ENCODE peak calls at places on chromosomes 11 and 22, in four cellular contexts. One of them, this sample, is unnamed.

GRCh38 chr11:68685656-68686380 is 1.5 kb downstream of the GAL start:
- DNase-seq in NCI-H1436: no peak
- DNase-seq in substantia nigra: no peak
- DNase-seq in activated T-cell treated with anti-CD3 and anti-CD28 coated beads, Interleukin-2, amount 50 U/mL, for 1 hour: no peak
- DNase-seq in this sample: no peak

GRCh38 chr22:23678133-23678532 is 12.7 kb upstream of the RGL4 start:
- DNase-seq in substantia nigra: no peak
- DNase-seq in activated T-cell treated with anti-CD3 and anti-CD28 coated beads, Interleukin-2, amount 50 U/mL, for 1 hour: no peak
- DNase-seq in NCI-H1436: no peak
- DNase-seq in this sample: no peak

GRCh38 chr11:66044757-66045156 is 4.2 kb downstream of the GAL3ST3 start:
- DNase-seq in activated T-cell treated with anti-CD3 and anti-CD28 coated beads, Interleukin-2, amount 50 U/mL, for 1 hour: no peak
- DNase-seq in NCI-H1436: no peak
- DNase-seq in substantia nigra: no peak
- DNase-seq in this sample: no peak

GRCh38 chr11:17867346-17867745 is 132.8 kb downstream of the KCNC1 start:
- DNase-seq in activated T-cell treated with anti-CD3 and anti-CD28 coated beads, Interleukin-2, amount 50 U/mL, for 1 hour: no peak
- DNase-seq in substantia nigra: no peak
- DNase-seq in NCI-H1436: no peak
- DNase-seq in this sample: no peak

GRCh38 chr22:47370448-47371262 is 608.2 kb downstream of the TBC1D22A start:
- DNase-seq in substantia nigra: no peak
- DNase-seq in NCI-H1436: no peak
- DNase-seq in activated T-cell treated with anti-CD3 and anti-CD28 coated beads, Interleukin-2, amount 50 U/mL, for 1 hour: peak
- DNase-seq in this sample: no peak

GRCh38 chr11:13594045-13594444 is 74.4 kb upstream of the FAR1 start:
- DNase-seq in substantia nigra: no peak
- DNase-seq in NCI-H1436: no peak
- DNase-seq in activated T-cell treated with anti-CD3 and anti-CD28 coated beads, Interleukin-2, amount 50 U/mL, for 1 hour: no peak
- DNase-seq in this sample: no peak

GRCh38 chr11:2375341-2375853 is 1.7 kb upstream of the CD81 start:
- DNase-seq in NCI-H1436: no peak
- DNase-seq in activated T-cell treated with anti-CD3 and anti-CD28 coated beads, Interleukin-2, amount 50 U/mL, for 1 hour: no peak
- DNase-seq in substantia nigra: no peak
- DNase-seq in this sample: no peak

GRCh38 chr11:3115321-3115720 is 49.8 kb downstream of the OSBPL5 start:
- DNase-seq in NCI-H1436: no peak
- DNase-seq in activated T-cell treated with anti-CD3 and anti-CD28 coated beads, Interleukin-2, amount 50 U/mL, for 1 hour: no peak
- DNase-seq in substantia nigra: no peak
- DNase-seq in this sample: no peak

GRCh38 chr11:114181195-114181594 is 115.0 kb upstream of the NNMT start:
- DNase-seq in NCI-H1436: no peak
- DNase-seq in substantia nigra: no peak
- DNase-seq in activated T-cell treated with anti-CD3 and anti-CD28 coated beads, Interleukin-2, amount 50 U/mL, for 1 hour: no peak
- DNase-seq in this sample: no peak

GRCh38 chr22:37566329-37566837 is 6.1 kb downstream of the CDC42EP1 start:
- DNase-seq in activated T-cell treated with anti-CD3 and anti-CD28 coated beads, Interleukin-2, amount 50 U/mL, for 1 hour: peak
- DNase-seq in NCI-H1436: no peak
- DNase-seq in substantia nigra: no peak
- DNase-seq in this sample: no peak

GRCh38 chr11:23403210-23404185 is 543.2 kb upstream of the CCDC179 start:
- DNase-seq in substantia nigra: no peak
- DNase-seq in activated T-cell treated with anti-CD3 and anti-CD28 coated beads, Interleukin-2, amount 50 U/mL, for 1 hour: no peak
- DNase-seq in NCI-H1436: no peak
- DNase-seq in this sample: no peak

GRCh38 chr11:122344281-122344680 is 228.3 kb upstream of the BLID start:
- DNase-seq in NCI-H1436: no peak
- DNase-seq in substantia nigra: no peak
- DNase-seq in activated T-cell treated with anti-CD3 and anti-CD28 coated beads, Interleukin-2, amount 50 U/mL, for 1 hour: no peak
- DNase-seq in this sample: no peak

GRCh38 chr22:22547692-22548348 is 11.2 kb downstream of the PRAME start:
- DNase-seq in activated T-cell treated with anti-CD3 and anti-CD28 coated beads, Interleukin-2, amount 50 U/mL, for 1 hour: no peak
- DNase-seq in substantia nigra: no peak
- DNase-seq in NCI-H1436: no peak
- DNase-seq in this sample: no peak

GRCh38 chr22:20116951-20117645 is at the start of gene TRMT2A:
- DNase-seq in substantia nigra: peak
- DNase-seq in NCI-H1436: peak
- DNase-seq in activated T-cell treated with anti-CD3 and anti-CD28 coated beads, Interleukin-2, amount 50 U/mL, for 1 hour: peak
- DNase-seq in this sample: peak

GRCh38 chr22:35657571-35658312 is 9.5 kb downstream of the APOL6 start:
- DNase-seq in substantia nigra: no peak
- DNase-seq in NCI-H1436: no peak
- DNase-seq in activated T-cell treated with anti-CD3 and anti-CD28 coated beads, Interleukin-2, amount 50 U/mL, for 1 hour: no peak
- DNase-seq in this sample: no peak

GRCh38 chr22:44743804-44744211 is 8.6 kb upstream of the ARHGAP8 start:
- DNase-seq in substantia nigra: no peak
- DNase-seq in activated T-cell treated with anti-CD3 and anti-CD28 coated beads, Interleukin-2, amount 50 U/mL, for 1 hour: no peak
- DNase-seq in NCI-H1436: no peak
- DNase-seq in this sample: no peak

GRCh38 chr22:38657248-38657909 is 941 bp downstream of the CBY1 start:
- DNase-seq in activated T-cell treated with anti-CD3 and anti-CD28 coated beads, Interleukin-2, amount 50 U/mL, for 1 hour: peak
- DNase-seq in NCI-H1436: no peak
- DNase-seq in substantia nigra: no peak
- DNase-seq in this sample: no peak

GRCh38 chr11:46407635-46408034 is 16.1 kb upstream of the CHRM4 start:
- DNase-seq in NCI-H1436: no peak
- DNase-seq in substantia nigra: no peak
- DNase-seq in activated T-cell treated with anti-CD3 and anti-CD28 coated beads, Interleukin-2, amount 50 U/mL, for 1 hour: no peak
- DNase-seq in this sample: no peak

GRCh38 chr11:32426192-32426591 is 9.1 kb downstream of the WT1 start:
- DNase-seq in activated T-cell treated with anti-CD3 and anti-CD28 coated beads, Interleukin-2, amount 50 U/mL, for 1 hour: no peak
- DNase-seq in NCI-H1436: no peak
- DNase-seq in substantia nigra: no peak
- DNase-seq in this sample: no peak

GRCh38 chr11:131491503-131491902 is 121.1 kb downstream of the NTM start:
- DNase-seq in NCI-H1436: no peak
- DNase-seq in activated T-cell treated with anti-CD3 and anti-CD28 coated beads, Interleukin-2, amount 50 U/mL, for 1 hour: no peak
- DNase-seq in substantia nigra: no peak
- DNase-seq in this sample: no peak

GRCh38 chr11:11345099-11345498 is 8.0 kb downstream of the CSNK2A3 start:
- DNase-seq in activated T-cell treated with anti-CD3 and anti-CD28 coated beads, Interleukin-2, amount 50 U/mL, for 1 hour: no peak
- DNase-seq in NCI-H1436: no peak
- DNase-seq in substantia nigra: peak
- DNase-seq in this sample: no peak

GRCh38 chr11:7690648-7691047 is 15.6 kb downstream of the OVCH2 start:
- DNase-seq in NCI-H1436: no peak
- DNase-seq in activated T-cell treated with anti-CD3 and anti-CD28 coated beads, Interleukin-2, amount 50 U/mL, for 1 hour: no peak
- DNase-seq in substantia nigra: no peak
- DNase-seq in this sample: no peak

GRCh38 chr11:95337175-95337957 is 106.4 kb upstream of the SESN3 start:
- DNase-seq in NCI-H1436: peak
- DNase-seq in activated T-cell treated with anti-CD3 and anti-CD28 coated beads, Interleukin-2, amount 50 U/mL, for 1 hour: peak
- DNase-seq in substantia nigra: peak
- DNase-seq in this sample: no peak

GRCh38 chr11:124879229-124879998 is 14.2 kb downstream of the ROBO3 start:
- DNase-seq in activated T-cell treated with anti-CD3 and anti-CD28 coated beads, Interleukin-2, amount 50 U/mL, for 1 hour: no peak
- DNase-seq in NCI-H1436: no peak
- DNase-seq in substantia nigra: no peak
- DNase-seq in this sample: no peak

GRCh38 chr11:43943931-43944751 is 1.7 kb downstream of the C11orf96 start:
- DNase-seq in NCI-H1436: no peak
- DNase-seq in activated T-cell treated with anti-CD3 and anti-CD28 coated beads, Interleukin-2, amount 50 U/mL, for 1 hour: no peak
- DNase-seq in substantia nigra: no peak
- DNase-seq in this sample: no peak

GRCh38 chr22:35995772-35996171 is 32.9 kb downstream of the RBFOX2 start:
- DNase-seq in NCI-H1436: no peak
- DNase-seq in activated T-cell treated with anti-CD3 and anti-CD28 coated beads, Interleukin-2, amount 50 U/mL, for 1 hour: no peak
- DNase-seq in substantia nigra: no peak
- DNase-seq in this sample: no peak